ENCODE peak calls at places on chromosomes 3 and 15, in four cellular contexts. F is stomach, Y is breast epithelium, R is WERI-Rb-1. B is an unnamed sample.

GRCh38 chr3:21621396-21621695 is 129.7 kb downstream of the ZNF385D start:
- DNase-seq in F (no peak), Y (no peak), R (no peak), B (no peak)

GRCh38 chr3:141320399-141321108 is 47.8 kb upstream of the ZBTB38 start:
- DNase-seq in F (no peak), Y (no peak), R (no peak), B (no peak)

GRCh38 chr3:46858996-46859710 is 4.1 kb downstream of the MYL3 start:
- DNase-seq in F (no peak), Y (no peak), R (peak; percentile 3), B (no peak)

GRCh38 chr3:116140100-116140689 is 305.1 kb downstream of the LSAMP start:
- DNase-seq in F (no peak), Y (no peak), R (no peak), B (peak; percentile 54)

GRCh38 chr3:191085091-191085490 is 114.0 kb upstream of the OSTN start:
- DNase-seq in F (no peak), Y (no peak), R (no peak), B (no peak)

GRCh38 chr3:170767576-170767941 is 102.4 kb downstream of the RPL22L1 start:
- DNase-seq in F (no peak), Y (no peak), R (no peak), B (no peak)

GRCh38 chr15:28961391-28961790 is 75.6 kb downstream of the APBA2 start:
- DNase-seq in F (no peak), Y (no peak), R (no peak), B (no peak)

GRCh38 chr3:84987709-84988504 is 29.1 kb downstream of the CADM2 start:
- DNase-seq in F (no peak), Y (no peak), R (no peak), B (peak; percentile 83)

GRCh38 chr3:142148871-142149860 is at the start of gene TFDP2:
- DNase-seq in F (peak; percentile 91), Y (peak; percentile 84), R (peak; percentile 96), B (peak; percentile 95)

GRCh38 chr15:96699871-96700401 is 369.4 kb downstream of the NR2F2 start:
- DNase-seq in F (no peak), Y (no peak), R (no peak), B (peak; percentile 12)

GRCh38 chr15:53627279-53627678 is 132.2 kb downstream of the WDR72 start:
- DNase-seq in F (no peak), Y (no peak), R (no peak), B (no peak)

GRCh38 chr3:174958671-174959328 is 99.7 kb downstream of the NAALADL2 start:
- DNase-seq in F (no peak), Y (no peak), R (no peak), B (no peak)

GRCh38 chr3:174957081-174957480 is 97.9 kb downstream of the NAALADL2 start:
- DNase-seq in F (no peak), Y (no peak), R (no peak), B (no peak)

GRCh38 chr3:174955513-174956001 is 96.4 kb downstream of the NAALADL2 start:
- DNase-seq in F (no peak), Y (no peak), R (no peak), B (peak; percentile 52)

GRCh38 chr3:174960898-174961297 is 101.8 kb downstream of the NAALADL2 start:
- DNase-seq in F (no peak), Y (no peak), R (no peak), B (no peak)

DNA sequence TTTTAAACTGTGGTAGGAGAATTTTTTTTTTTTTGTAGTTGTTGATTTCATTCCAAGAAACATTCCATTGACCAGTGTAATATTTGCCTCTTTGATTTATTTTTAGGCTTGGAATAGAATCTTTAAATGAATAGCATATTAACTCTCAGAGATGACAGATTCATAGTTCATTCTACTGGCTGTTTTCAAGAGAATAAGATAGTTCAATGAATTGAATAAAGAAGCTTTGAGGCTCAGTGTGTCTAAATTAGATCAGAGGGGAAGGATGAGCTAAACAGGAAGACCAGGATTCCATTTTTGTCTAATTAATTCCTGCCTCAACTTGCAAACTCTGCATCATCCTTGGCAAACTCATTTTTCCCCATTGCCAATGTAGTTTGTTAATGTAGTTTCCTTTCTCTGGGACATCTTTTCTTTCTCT is 98.5 kb downstream of the NAALADL2 start:
- DNase-seq in F (no peak), Y (no peak), R (no peak), B (no peak)
- H3K27ac ChIP-seq in F (no peak overlapping the region), Y (peak overlapping the region; percentile 82), R (no peak overlapping the region), B (no peak overlapping the region)

GRCh38 chr15:50794102-50794501 is 28.6 kb upstream of the SPPL2A start:
- DNase-seq in F (no peak), Y (no peak), R (no peak), B (no peak)
- H3K27ac ChIP-seq in F (no peak overlapping the region), Y (no peak overlapping the region), R (no peak overlapping the region), B (no peak overlapping the region)

DNA sequence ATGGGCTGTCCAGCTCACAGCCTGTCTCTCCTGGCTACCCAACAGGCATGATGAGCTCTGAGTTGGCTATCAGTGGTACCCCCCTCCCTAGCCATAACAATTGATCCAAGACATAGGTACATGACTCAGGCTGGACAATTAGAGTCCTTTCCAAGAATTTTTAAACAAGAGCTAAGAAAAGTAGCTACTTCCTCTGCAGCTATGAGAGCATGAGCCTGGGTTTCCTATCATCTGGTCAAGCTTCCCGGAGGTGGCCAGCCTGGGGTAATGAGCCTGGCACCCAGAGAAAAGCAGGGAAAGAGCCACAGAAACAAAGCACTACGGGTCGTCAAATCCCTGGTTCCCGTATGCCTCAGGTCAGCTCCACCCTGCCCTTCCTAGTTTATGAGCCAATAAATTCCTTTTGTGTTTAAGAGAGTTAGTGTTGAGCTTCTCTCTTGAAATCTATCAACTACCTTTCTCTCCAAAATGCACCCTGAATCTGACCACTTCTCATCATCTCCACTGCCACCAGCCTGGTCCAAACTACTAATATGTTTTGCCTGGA is 2.3 kb upstream of the SLC51B start:
- DNase-seq in F (peak; percentile 13), Y (no peak), R (no peak), B (no peak)
- H3K27ac ChIP-seq in F (no peak overlapping the region), Y (no peak overlapping the region), R (no peak overlapping the region), B (no peak overlapping the region)

GRCh38 chr3:57169872-57170623 is 4.9 kb upstream of the IL17RD start:
- DNase-seq in F (peak; percentile 81), Y (peak; percentile 49), R (peak; percentile 82), B (peak; percentile 84)

GRCh38 chr3:57168151-57168550 is 3.0 kb upstream of the IL17RD start:
- DNase-seq in F (no peak), Y (no peak), R (no peak), B (no peak)

GRCh38 chr3:57173687-57174086 is 8.5 kb upstream of the IL17RD start:
- DNase-seq in F (no peak), Y (no peak), R (no peak), B (no peak)

GRCh38 chr3:57169106-57169505 is 4.0 kb upstream of the IL17RD start:
- DNase-seq in F (no peak), Y (no peak), R (no peak), B (no peak)

GRCh38 chr3:57170946-57171345 is 5.8 kb upstream of the IL17RD start:
- DNase-seq in F (no peak), Y (no peak), R (no peak), B (no peak)
- H3K27ac ChIP-seq in F (no peak overlapping the region), Y (no peak overlapping the region), R (no peak overlapping the region), B (no peak overlapping the region)